ENCODE peak calls at places on chromosomes 7 and 10, in ten cellular contexts. One of them, this sample, is unnamed.

GRCh38 chr10:114879541-114880158 is 58.1 kb downstream of the FHIP2A start:
- DNase-seq in aorta: no peak
- DNase-seq in mucosa of gallbladder: no peak
- DNase-seq in effector memory CD8-positive, alpha-beta T cell: peak
- DNase-seq in lung microvascular endothelial cell: peak
- DNase-seq in GM23248: peak
- DNase-seq in CD4-positive, alpha-beta T cell: no peak
- DNase-seq in lower lobe of right lung: no peak
- DNase-seq in MCF 10A: peak
- DNase-seq in activated T-helper 1 cell treated with anti-CD3 and anti-CD28 coated beads, Interleukin-2, amount 50 U/mL, for 16 hours: no peak
- DNase-seq in this sample: no peak

GRCh38 chr7:80499350-80499955 is 12.4 kb downstream of the GNAT3 start:
- DNase-seq in aorta: no peak
- DNase-seq in GM23248: peak
- DNase-seq in lower lobe of right lung: peak
- DNase-seq in CD4-positive, alpha-beta T cell: no peak
- DNase-seq in activated T-helper 1 cell treated with anti-CD3 and anti-CD28 coated beads, Interleukin-2, amount 50 U/mL, for 16 hours: no peak
- DNase-seq in mucosa of gallbladder: peak
- DNase-seq in effector memory CD8-positive, alpha-beta T cell: no peak
- DNase-seq in lung microvascular endothelial cell: peak
- DNase-seq in MCF 10A: peak
- DNase-seq in this sample: no peak

GRCh38 chr7:30466266-30466665 is 12.3 kb downstream of the NOD1 start:
- DNase-seq in lung microvascular endothelial cell: no peak
- DNase-seq in mucosa of gallbladder: no peak
- DNase-seq in GM23248: peak
- DNase-seq in MCF 10A: no peak
- DNase-seq in effector memory CD8-positive, alpha-beta T cell: no peak
- DNase-seq in lower lobe of right lung: no peak
- DNase-seq in aorta: no peak
- DNase-seq in activated T-helper 1 cell treated with anti-CD3 and anti-CD28 coated beads, Interleukin-2, amount 50 U/mL, for 16 hours: no peak
- DNase-seq in CD4-positive, alpha-beta T cell: no peak
- DNase-seq in this sample: no peak

GRCh38 chr7:98748090-98748489 is 121.7 kb downstream of the TMEM130 start:
- DNase-seq in mucosa of gallbladder: no peak
- DNase-seq in lung microvascular endothelial cell: no peak
- DNase-seq in activated T-helper 1 cell treated with anti-CD3 and anti-CD28 coated beads, Interleukin-2, amount 50 U/mL, for 16 hours: no peak
- DNase-seq in GM23248: no peak
- DNase-seq in MCF 10A: no peak
- DNase-seq in lower lobe of right lung: no peak
- DNase-seq in effector memory CD8-positive, alpha-beta T cell: no peak
- DNase-seq in aorta: no peak
- DNase-seq in CD4-positive, alpha-beta T cell: no peak
- DNase-seq in this sample: no peak

GRCh38 chr7:158722574-158723237 is 18.1 kb upstream of the NCAPG2 start:
- DNase-seq in aorta: no peak
- DNase-seq in MCF 10A: no peak
- DNase-seq in lung microvascular endothelial cell: no peak
- DNase-seq in GM23248: no peak
- DNase-seq in lower lobe of right lung: no peak
- DNase-seq in CD4-positive, alpha-beta T cell: no peak
- DNase-seq in activated T-helper 1 cell treated with anti-CD3 and anti-CD28 coated beads, Interleukin-2, amount 50 U/mL, for 16 hours: no peak
- DNase-seq in mucosa of gallbladder: no peak
- DNase-seq in effector memory CD8-positive, alpha-beta T cell: no peak
- DNase-seq in this sample: no peak

GRCh38 chr10:22911889-22912762 is 15.7 kb upstream of the ARMC3 start:
- DNase-seq in lower lobe of right lung: no peak
- DNase-seq in CD4-positive, alpha-beta T cell: no peak
- DNase-seq in activated T-helper 1 cell treated with anti-CD3 and anti-CD28 coated beads, Interleukin-2, amount 50 U/mL, for 16 hours: no peak
- DNase-seq in effector memory CD8-positive, alpha-beta T cell: no peak
- DNase-seq in GM23248: no peak
- DNase-seq in lung microvascular endothelial cell: peak
- DNase-seq in aorta: no peak
- DNase-seq in mucosa of gallbladder: peak
- DNase-seq in MCF 10A: peak
- DNase-seq in this sample: no peak

GRCh38 chr7:34762769-34763168 is 104.8 kb downstream of the NPSR1 start:
- DNase-seq in MCF 10A: no peak
- DNase-seq in CD4-positive, alpha-beta T cell: no peak
- DNase-seq in aorta: no peak
- DNase-seq in lung microvascular endothelial cell: no peak
- DNase-seq in mucosa of gallbladder: no peak
- DNase-seq in GM23248: peak
- DNase-seq in activated T-helper 1 cell treated with anti-CD3 and anti-CD28 coated beads, Interleukin-2, amount 50 U/mL, for 16 hours: no peak
- DNase-seq in effector memory CD8-positive, alpha-beta T cell: no peak
- DNase-seq in lower lobe of right lung: no peak
- DNase-seq in this sample: no peak

GRCh38 chr10:119737827-119738226 is 12.0 kb downstream of the INPP5F start:
- DNase-seq in mucosa of gallbladder: peak
- DNase-seq in activated T-helper 1 cell treated with anti-CD3 and anti-CD28 coated beads, Interleukin-2, amount 50 U/mL, for 16 hours: no peak
- DNase-seq in effector memory CD8-positive, alpha-beta T cell: no peak
- DNase-seq in MCF 10A: peak
- DNase-seq in lung microvascular endothelial cell: peak
- DNase-seq in CD4-positive, alpha-beta T cell: no peak
- DNase-seq in aorta: no peak
- DNase-seq in GM23248: peak
- DNase-seq in lower lobe of right lung: no peak
- DNase-seq in this sample: no peak

GRCh38 chr7:83691095-83691494 is 42.2 kb upstream of the SEMA3E start:
- DNase-seq in lung microvascular endothelial cell: no peak
- DNase-seq in GM23248: no peak
- DNase-seq in aorta: no peak
- DNase-seq in CD4-positive, alpha-beta T cell: no peak
- DNase-seq in lower lobe of right lung: no peak
- DNase-seq in mucosa of gallbladder: no peak
- DNase-seq in MCF 10A: no peak
- DNase-seq in effector memory CD8-positive, alpha-beta T cell: no peak
- DNase-seq in activated T-helper 1 cell treated with anti-CD3 and anti-CD28 coated beads, Interleukin-2, amount 50 U/mL, for 16 hours: no peak
- DNase-seq in this sample: no peak

GRCh38 chr10:689433-690226 is at the start of gene DIP2C:
- DNase-seq in lower lobe of right lung: peak
- DNase-seq in MCF 10A: no peak
- DNase-seq in lung microvascular endothelial cell: peak
- DNase-seq in mucosa of gallbladder: peak
- DNase-seq in CD4-positive, alpha-beta T cell: no peak
- DNase-seq in effector memory CD8-positive, alpha-beta T cell: no peak
- DNase-seq in GM23248: peak
- DNase-seq in aorta: peak
- DNase-seq in activated T-helper 1 cell treated with anti-CD3 and anti-CD28 coated beads, Interleukin-2, amount 50 U/mL, for 16 hours: no peak
- DNase-seq in this sample: no peak

GRCh38 chr7:37524056-37524455 is 75.4 kb upstream of the ELMO1 start:
- DNase-seq in activated T-helper 1 cell treated with anti-CD3 and anti-CD28 coated beads, Interleukin-2, amount 50 U/mL, for 16 hours: no peak
- DNase-seq in lung microvascular endothelial cell: no peak
- DNase-seq in mucosa of gallbladder: no peak
- DNase-seq in effector memory CD8-positive, alpha-beta T cell: no peak
- DNase-seq in MCF 10A: no peak
- DNase-seq in lower lobe of right lung: no peak
- DNase-seq in GM23248: no peak
- DNase-seq in CD4-positive, alpha-beta T cell: no peak
- DNase-seq in aorta: no peak
- DNase-seq in this sample: no peak

GRCh38 chr7:129168219-129168991 is 20.0 kb upstream of the SMO start:
- DNase-seq in activated T-helper 1 cell treated with anti-CD3 and anti-CD28 coated beads, Interleukin-2, amount 50 U/mL, for 16 hours: no peak
- DNase-seq in GM23248: no peak
- DNase-seq in mucosa of gallbladder: no peak
- DNase-seq in aorta: no peak
- DNase-seq in lower lobe of right lung: no peak
- DNase-seq in MCF 10A: no peak
- DNase-seq in lung microvascular endothelial cell: no peak
- DNase-seq in CD4-positive, alpha-beta T cell: no peak
- DNase-seq in effector memory CD8-positive, alpha-beta T cell: no peak
- DNase-seq in this sample: no peak

GRCh38 chr10:49761201-49761788 is 828 bp downstream of the OGDHL start:
- DNase-seq in mucosa of gallbladder: no peak
- DNase-seq in GM23248: no peak
- DNase-seq in lung microvascular endothelial cell: no peak
- DNase-seq in activated T-helper 1 cell treated with anti-CD3 and anti-CD28 coated beads, Interleukin-2, amount 50 U/mL, for 16 hours: no peak
- DNase-seq in aorta: no peak
- DNase-seq in CD4-positive, alpha-beta T cell: no peak
- DNase-seq in MCF 10A: no peak
- DNase-seq in lower lobe of right lung: no peak
- DNase-seq in effector memory CD8-positive, alpha-beta T cell: no peak
- DNase-seq in this sample: no peak

GRCh38 chr10:115950320-115950719 is 322.7 kb downstream of the GFRA1 start:
- DNase-seq in lung microvascular endothelial cell: peak
- DNase-seq in lower lobe of right lung: no peak
- DNase-seq in CD4-positive, alpha-beta T cell: no peak
- DNase-seq in mucosa of gallbladder: no peak
- DNase-seq in effector memory CD8-positive, alpha-beta T cell: no peak
- DNase-seq in GM23248: no peak
- DNase-seq in MCF 10A: peak
- DNase-seq in aorta: no peak
- DNase-seq in activated T-helper 1 cell treated with anti-CD3 and anti-CD28 coated beads, Interleukin-2, amount 50 U/mL, for 16 hours: no peak
- DNase-seq in this sample: no peak

GRCh38 chr7:121416533-121416932 is 20.4 kb upstream of the FAM3C start:
- DNase-seq in MCF 10A: no peak
- DNase-seq in effector memory CD8-positive, alpha-beta T cell: no peak
- DNase-seq in CD4-positive, alpha-beta T cell: no peak
- DNase-seq in mucosa of gallbladder: no peak
- DNase-seq in aorta: no peak
- DNase-seq in lower lobe of right lung: no peak
- DNase-seq in activated T-helper 1 cell treated with anti-CD3 and anti-CD28 coated beads, Interleukin-2, amount 50 U/mL, for 16 hours: no peak
- DNase-seq in lung microvascular endothelial cell: no peak
- DNase-seq in GM23248: no peak
- DNase-seq in this sample: no peak

GRCh38 chr7:76296743-76297740 is 5.4 kb upstream of the HSPB1 start:
- DNase-seq in activated T-helper 1 cell treated with anti-CD3 and anti-CD28 coated beads, Interleukin-2, amount 50 U/mL, for 16 hours: no peak
- DNase-seq in effector memory CD8-positive, alpha-beta T cell: no peak
- DNase-seq in MCF 10A: peak
- DNase-seq in CD4-positive, alpha-beta T cell: no peak
- DNase-seq in aorta: no peak
- DNase-seq in mucosa of gallbladder: peak
- DNase-seq in GM23248: peak
- DNase-seq in lower lobe of right lung: peak
- DNase-seq in lung microvascular endothelial cell: no peak
- DNase-seq in this sample: peak

GRCh38 chr10:101095550-101096213 is 33.9 kb downstream of the KAZALD1 start:
- DNase-seq in GM23248: peak
- DNase-seq in aorta: peak
- DNase-seq in activated T-helper 1 cell treated with anti-CD3 and anti-CD28 coated beads, Interleukin-2, amount 50 U/mL, for 16 hours: peak
- DNase-seq in lung microvascular endothelial cell: peak
- DNase-seq in lower lobe of right lung: peak
- DNase-seq in CD4-positive, alpha-beta T cell: peak
- DNase-seq in MCF 10A: peak
- DNase-seq in mucosa of gallbladder: peak
- DNase-seq in effector memory CD8-positive, alpha-beta T cell: peak
- DNase-seq in this sample: peak

GRCh38 chr7:112080974-112081373 is 125.2 kb downstream of the DOCK4 start:
- DNase-seq in mucosa of gallbladder: peak
- DNase-seq in lower lobe of right lung: no peak
- DNase-seq in CD4-positive, alpha-beta T cell: no peak
- DNase-seq in lung microvascular endothelial cell: peak
- DNase-seq in MCF 10A: no peak
- DNase-seq in effector memory CD8-positive, alpha-beta T cell: no peak
- DNase-seq in activated T-helper 1 cell treated with anti-CD3 and anti-CD28 coated beads, Interleukin-2, amount 50 U/mL, for 16 hours: no peak
- DNase-seq in GM23248: no peak
- DNase-seq in aorta: no peak
- DNase-seq in this sample: no peak

GRCh38 chr10:102114861-102115618 is 5.1 kb downstream of the LDB1 start:
- DNase-seq in effector memory CD8-positive, alpha-beta T cell: peak
- DNase-seq in activated T-helper 1 cell treated with anti-CD3 and anti-CD28 coated beads, Interleukin-2, amount 50 U/mL, for 16 hours: peak
- DNase-seq in CD4-positive, alpha-beta T cell: peak
- DNase-seq in GM23248: peak
- DNase-seq in mucosa of gallbladder: peak
- DNase-seq in MCF 10A: peak
- DNase-seq in lung microvascular endothelial cell: peak
- DNase-seq in lower lobe of right lung: peak
- DNase-seq in aorta: peak
- DNase-seq in this sample: peak

GRCh38 chr10:88095291-88095721 is 231.9 kb downstream of the PTEN start:
- DNase-seq in effector memory CD8-positive, alpha-beta T cell: no peak
- DNase-seq in lung microvascular endothelial cell: no peak
- DNase-seq in GM23248: peak
- DNase-seq in MCF 10A: peak
- DNase-seq in mucosa of gallbladder: peak
- DNase-seq in CD4-positive, alpha-beta T cell: no peak
- DNase-seq in activated T-helper 1 cell treated with anti-CD3 and anti-CD28 coated beads, Interleukin-2, amount 50 U/mL, for 16 hours: no peak
- DNase-seq in aorta: no peak
- DNase-seq in lower lobe of right lung: no peak
- DNase-seq in this sample: no peak

GRCh38 chr7:44791278-44792219 is 4.9 kb upstream of the PPIA start:
- DNase-seq in GM23248: peak
- DNase-seq in mucosa of gallbladder: no peak
- DNase-seq in aorta: no peak
- DNase-seq in CD4-positive, alpha-beta T cell: no peak
- DNase-seq in lower lobe of right lung: no peak
- DNase-seq in activated T-helper 1 cell treated with anti-CD3 and anti-CD28 coated beads, Interleukin-2, amount 50 U/mL, for 16 hours: no peak
- DNase-seq in effector memory CD8-positive, alpha-beta T cell: no peak
- DNase-seq in lung microvascular endothelial cell: no peak
- DNase-seq in MCF 10A: no peak
- DNase-seq in this sample: no peak

GRCh38 chr10:44906476-44906875 is 4.7 kb upstream of the TMEM72 start:
- DNase-seq in MCF 10A: no peak
- DNase-seq in GM23248: no peak
- DNase-seq in lower lobe of right lung: no peak
- DNase-seq in mucosa of gallbladder: no peak
- DNase-seq in CD4-positive, alpha-beta T cell: no peak
- DNase-seq in activated T-helper 1 cell treated with anti-CD3 and anti-CD28 coated beads, Interleukin-2, amount 50 U/mL, for 16 hours: no peak
- DNase-seq in effector memory CD8-positive, alpha-beta T cell: no peak
- DNase-seq in aorta: no peak
- DNase-seq in lung microvascular endothelial cell: no peak
- DNase-seq in this sample: no peak

GRCh38 chr7:157335991-157336382 is 817 bp upstream of the DNAJB6 start:
- DNase-seq in mucosa of gallbladder: no peak
- DNase-seq in activated T-helper 1 cell treated with anti-CD3 and anti-CD28 coated beads, Interleukin-2, amount 50 U/mL, for 16 hours: no peak
- DNase-seq in effector memory CD8-positive, alpha-beta T cell: no peak
- DNase-seq in lung microvascular endothelial cell: no peak
- DNase-seq in CD4-positive, alpha-beta T cell: no peak
- DNase-seq in lower lobe of right lung: no peak
- DNase-seq in MCF 10A: no peak
- DNase-seq in GM23248: no peak
- DNase-seq in aorta: no peak
- DNase-seq in this sample: no peak

GRCh38 chr10:26480909-26481703 is 43.0 kb downstream of the APBB1IP start:
- DNase-seq in lower lobe of right lung: no peak
- DNase-seq in effector memory CD8-positive, alpha-beta T cell: no peak
- DNase-seq in aorta: no peak
- DNase-seq in CD4-positive, alpha-beta T cell: no peak
- DNase-seq in GM23248: no peak
- DNase-seq in lung microvascular endothelial cell: no peak
- DNase-seq in MCF 10A: no peak
- DNase-seq in activated T-helper 1 cell treated with anti-CD3 and anti-CD28 coated beads, Interleukin-2, amount 50 U/mL, for 16 hours: no peak
- DNase-seq in mucosa of gallbladder: no peak
- DNase-seq in this sample: no peak

GRCh38 chr7:156549636-156550035 is 90.9 kb upstream of the RNF32 start:
- DNase-seq in lower lobe of right lung: no peak
- DNase-seq in MCF 10A: no peak
- DNase-seq in aorta: no peak
- DNase-seq in mucosa of gallbladder: no peak
- DNase-seq in activated T-helper 1 cell treated with anti-CD3 and anti-CD28 coated beads, Interleukin-2, amount 50 U/mL, for 16 hours: no peak
- DNase-seq in lung microvascular endothelial cell: no peak
- DNase-seq in CD4-positive, alpha-beta T cell: no peak
- DNase-seq in effector memory CD8-positive, alpha-beta T cell: no peak
- DNase-seq in GM23248: no peak
- DNase-seq in this sample: no peak

GRCh38 chr10:97788552-97789442 is 17.0 kb upstream of the SFRP5 start:
- DNase-seq in activated T-helper 1 cell treated with anti-CD3 and anti-CD28 coated beads, Interleukin-2, amount 50 U/mL, for 16 hours: no peak
- DNase-seq in effector memory CD8-positive, alpha-beta T cell: no peak
- DNase-seq in lower lobe of right lung: peak
- DNase-seq in CD4-positive, alpha-beta T cell: no peak
- DNase-seq in lung microvascular endothelial cell: no peak
- DNase-seq in GM23248: no peak
- DNase-seq in aorta: no peak
- DNase-seq in mucosa of gallbladder: peak
- DNase-seq in MCF 10A: no peak
- DNase-seq in this sample: peak

GRCh38 chr10:69786791-69787190 is 14.9 kb upstream of the COL13A1 start:
- DNase-seq in aorta: no peak
- DNase-seq in effector memory CD8-positive, alpha-beta T cell: no peak
- DNase-seq in MCF 10A: peak
- DNase-seq in activated T-helper 1 cell treated with anti-CD3 and anti-CD28 coated beads, Interleukin-2, amount 50 U/mL, for 16 hours: no peak
- DNase-seq in lung microvascular endothelial cell: peak
- DNase-seq in mucosa of gallbladder: no peak
- DNase-seq in GM23248: peak
- DNase-seq in lower lobe of right lung: no peak
- DNase-seq in CD4-positive, alpha-beta T cell: no peak
- DNase-seq in this sample: no peak